ENCODE peak calls at places on chromosomes 12 and 14, in ten cellular contexts. One of them, this sample, is unnamed.

GRCh38 chr12:109719123-109720022 is 5.7 kb downstream of the FAM222A start:
- DNase-seq in stimulated activated CD8-positive, alpha-beta memory T cell treated with anti-CD3 and anti-CD28 coated beads, Interleukin-12 subunit alpha, Interleukin-12 subunit beta, amount 100 ng/mL, for 1 hour: no peak
- DNase-seq in T-helper 1 cell: no peak
- DNase-seq in H4: no peak
- DNase-seq in HCEC 1CT: peak; percentile 33
- DNase-seq in activated gamma-delta T cell treated with Interleukin-2 at 50 U/mL for 16 hours: no peak
- DNase-seq in DMS53: peak; percentile 42
- DNase-seq in tibial nerve: no peak
- DNase-seq in omental fat pad: no peak
- DNase-seq in stimulated activated CD4-positive, alpha-beta T cell treated with anti-CD3 and anti-CD28 coated beads, Interleukin-4, amount 100 ng/mL, for 1 hour: no peak
- DNase-seq in this sample: no peak

GRCh38 chr12:106743270-106743988 is 31.1 kb upstream of the RIC8B start:
- DNase-seq in activated gamma-delta T cell treated with Interleukin-2 at 50 U/mL for 16 hours: no peak
- DNase-seq in HCEC 1CT: no peak
- DNase-seq in omental fat pad: no peak
- DNase-seq in T-helper 1 cell: no peak
- DNase-seq in DMS53: no peak
- DNase-seq in stimulated activated CD4-positive, alpha-beta T cell treated with anti-CD3 and anti-CD28 coated beads, Interleukin-4, amount 100 ng/mL, for 1 hour: no peak
- DNase-seq in stimulated activated CD8-positive, alpha-beta memory T cell treated with anti-CD3 and anti-CD28 coated beads, Interleukin-12 subunit alpha, Interleukin-12 subunit beta, amount 100 ng/mL, for 1 hour: no peak
- DNase-seq in H4: no peak
- DNase-seq in tibial nerve: no peak
- DNase-seq in this sample: peak; percentile 26

GRCh38 chr14:69495341-69495921 is 10.9 kb downstream of the PLEKHD1 start:
- DNase-seq in tibial nerve: no peak
- DNase-seq in stimulated activated CD8-positive, alpha-beta memory T cell treated with anti-CD3 and anti-CD28 coated beads, Interleukin-12 subunit alpha, Interleukin-12 subunit beta, amount 100 ng/mL, for 1 hour: no peak
- DNase-seq in stimulated activated CD4-positive, alpha-beta T cell treated with anti-CD3 and anti-CD28 coated beads, Interleukin-4, amount 100 ng/mL, for 1 hour: no peak
- DNase-seq in activated gamma-delta T cell treated with Interleukin-2 at 50 U/mL for 16 hours: no peak
- DNase-seq in DMS53: no peak
- DNase-seq in omental fat pad: no peak
- DNase-seq in T-helper 1 cell: no peak
- DNase-seq in HCEC 1CT: no peak
- DNase-seq in H4: no peak
- DNase-seq in this sample: no peak

GRCh38 chr12:51661199-51661598 is 70.2 kb downstream of the SCN8A start:
- DNase-seq in H4: no peak
- DNase-seq in omental fat pad: no peak
- DNase-seq in stimulated activated CD4-positive, alpha-beta T cell treated with anti-CD3 and anti-CD28 coated beads, Interleukin-4, amount 100 ng/mL, for 1 hour: no peak
- DNase-seq in T-helper 1 cell: no peak
- DNase-seq in activated gamma-delta T cell treated with Interleukin-2 at 50 U/mL for 16 hours: no peak
- DNase-seq in stimulated activated CD8-positive, alpha-beta memory T cell treated with anti-CD3 and anti-CD28 coated beads, Interleukin-12 subunit alpha, Interleukin-12 subunit beta, amount 100 ng/mL, for 1 hour: no peak
- DNase-seq in HCEC 1CT: no peak
- DNase-seq in tibial nerve: no peak
- DNase-seq in DMS53: peak; percentile 42
- DNase-seq in this sample: no peak

GRCh38 chr14:103385994-103386491 is 828 bp downstream of the MARK3 start:
- DNase-seq in HCEC 1CT: peak; percentile 36
- DNase-seq in T-helper 1 cell: peak; percentile 25
- DNase-seq in DMS53: peak; percentile 46
- DNase-seq in activated gamma-delta T cell treated with Interleukin-2 at 50 U/mL for 16 hours: peak; percentile 20
- DNase-seq in stimulated activated CD4-positive, alpha-beta T cell treated with anti-CD3 and anti-CD28 coated beads, Interleukin-4, amount 100 ng/mL, for 1 hour: peak; percentile 38
- DNase-seq in tibial nerve: peak; percentile 30
- DNase-seq in omental fat pad: no peak
- DNase-seq in H4: no peak
- DNase-seq in stimulated activated CD8-positive, alpha-beta memory T cell treated with anti-CD3 and anti-CD28 coated beads, Interleukin-12 subunit alpha, Interleukin-12 subunit beta, amount 100 ng/mL, for 1 hour: peak; percentile 11
- DNase-seq in this sample: no peak

GRCh38 chr12:91099373-91099772 is 11.9 kb downstream of the LUM start:
- DNase-seq in tibial nerve: no peak
- DNase-seq in stimulated activated CD4-positive, alpha-beta T cell treated with anti-CD3 and anti-CD28 coated beads, Interleukin-4, amount 100 ng/mL, for 1 hour: no peak
- DNase-seq in stimulated activated CD8-positive, alpha-beta memory T cell treated with anti-CD3 and anti-CD28 coated beads, Interleukin-12 subunit alpha, Interleukin-12 subunit beta, amount 100 ng/mL, for 1 hour: no peak
- DNase-seq in HCEC 1CT: no peak
- DNase-seq in activated gamma-delta T cell treated with Interleukin-2 at 50 U/mL for 16 hours: no peak
- DNase-seq in DMS53: no peak
- DNase-seq in H4: no peak
- DNase-seq in T-helper 1 cell: no peak
- DNase-seq in omental fat pad: no peak
- DNase-seq in this sample: no peak

GRCh38 chr12:117294206-117294605 is 67.2 kb downstream of the NOS1 start:
- DNase-seq in DMS53: no peak
- DNase-seq in activated gamma-delta T cell treated with Interleukin-2 at 50 U/mL for 16 hours: no peak
- DNase-seq in T-helper 1 cell: no peak
- DNase-seq in H4: no peak
- DNase-seq in HCEC 1CT: no peak
- DNase-seq in stimulated activated CD4-positive, alpha-beta T cell treated with anti-CD3 and anti-CD28 coated beads, Interleukin-4, amount 100 ng/mL, for 1 hour: no peak
- DNase-seq in stimulated activated CD8-positive, alpha-beta memory T cell treated with anti-CD3 and anti-CD28 coated beads, Interleukin-12 subunit alpha, Interleukin-12 subunit beta, amount 100 ng/mL, for 1 hour: no peak
- DNase-seq in tibial nerve: no peak
- DNase-seq in omental fat pad: no peak
- DNase-seq in this sample: no peak

GRCh38 chr12:8746046-8746445 is 48.3 kb downstream of the RIMKLB start:
- DNase-seq in HCEC 1CT: no peak
- DNase-seq in activated gamma-delta T cell treated with Interleukin-2 at 50 U/mL for 16 hours: no peak
- DNase-seq in omental fat pad: no peak
- DNase-seq in DMS53: no peak
- DNase-seq in stimulated activated CD4-positive, alpha-beta T cell treated with anti-CD3 and anti-CD28 coated beads, Interleukin-4, amount 100 ng/mL, for 1 hour: no peak
- DNase-seq in tibial nerve: no peak
- DNase-seq in stimulated activated CD8-positive, alpha-beta memory T cell treated with anti-CD3 and anti-CD28 coated beads, Interleukin-12 subunit alpha, Interleukin-12 subunit beta, amount 100 ng/mL, for 1 hour: no peak
- DNase-seq in T-helper 1 cell: no peak
- DNase-seq in H4: no peak
- DNase-seq in this sample: no peak

GRCh38 chr12:98973395-98973794 is 328.3 kb downstream of the APAF1 start:
- DNase-seq in stimulated activated CD4-positive, alpha-beta T cell treated with anti-CD3 and anti-CD28 coated beads, Interleukin-4, amount 100 ng/mL, for 1 hour: no peak
- DNase-seq in H4: peak; percentile 40
- DNase-seq in stimulated activated CD8-positive, alpha-beta memory T cell treated with anti-CD3 and anti-CD28 coated beads, Interleukin-12 subunit alpha, Interleukin-12 subunit beta, amount 100 ng/mL, for 1 hour: no peak
- DNase-seq in T-helper 1 cell: no peak
- DNase-seq in omental fat pad: no peak
- DNase-seq in DMS53: peak; percentile 60
- DNase-seq in HCEC 1CT: no peak
- DNase-seq in tibial nerve: no peak
- DNase-seq in activated gamma-delta T cell treated with Interleukin-2 at 50 U/mL for 16 hours: no peak
- DNase-seq in this sample: no peak

GRCh38 chr12:6222009-6222702 is 22.0 kb downstream of the CD9 start:
- DNase-seq in DMS53: peak; percentile 59
- DNase-seq in T-helper 1 cell: no peak
- DNase-seq in activated gamma-delta T cell treated with Interleukin-2 at 50 U/mL for 16 hours: no peak
- DNase-seq in tibial nerve: no peak
- DNase-seq in stimulated activated CD8-positive, alpha-beta memory T cell treated with anti-CD3 and anti-CD28 coated beads, Interleukin-12 subunit alpha, Interleukin-12 subunit beta, amount 100 ng/mL, for 1 hour: no peak
- DNase-seq in H4: no peak
- DNase-seq in HCEC 1CT: peak; percentile 25
- DNase-seq in omental fat pad: no peak
- DNase-seq in stimulated activated CD4-positive, alpha-beta T cell treated with anti-CD3 and anti-CD28 coated beads, Interleukin-4, amount 100 ng/mL, for 1 hour: no peak
- DNase-seq in this sample: peak; percentile 65

GRCh38 chr12:80590085-80590484 is 117.3 kb upstream of the MYF6 start:
- DNase-seq in activated gamma-delta T cell treated with Interleukin-2 at 50 U/mL for 16 hours: no peak
- DNase-seq in H4: no peak
- DNase-seq in DMS53: no peak
- DNase-seq in tibial nerve: no peak
- DNase-seq in stimulated activated CD8-positive, alpha-beta memory T cell treated with anti-CD3 and anti-CD28 coated beads, Interleukin-12 subunit alpha, Interleukin-12 subunit beta, amount 100 ng/mL, for 1 hour: no peak
- DNase-seq in HCEC 1CT: peak; percentile 60
- DNase-seq in T-helper 1 cell: no peak
- DNase-seq in omental fat pad: no peak
- DNase-seq in stimulated activated CD4-positive, alpha-beta T cell treated with anti-CD3 and anti-CD28 coated beads, Interleukin-4, amount 100 ng/mL, for 1 hour: no peak
- DNase-seq in this sample: no peak